ENCODE peak calls at places on chromosomes 4 and X, in eight cellular contexts. One of them, this sample, is unnamed.

GRCh38 chr4:17166954-17167353 is 268.5 kb upstream of the LDB2 start:
- DNase-seq in stomach: no peak
- DNase-seq in choroid plexus epithelial cell: peak
- DNase-seq in GM12864: no peak
- DNase-seq in brain microvascular endothelial cell: no peak
- DNase-seq in fibroblast of the aortic adventitia: peak
- DNase-seq in Peyer's patch: no peak
- DNase-seq in activated CD8-positive, alpha-beta T cell treated with anti-CD3 and anti-CD28 coated beads for 36 hours: no peak
- DNase-seq in this sample: no peak

GRCh38 chrX:69060631-69061408 is 104.4 kb downstream of the PJA1 start:
- DNase-seq in stomach: peak
- DNase-seq in choroid plexus epithelial cell: peak
- DNase-seq in GM12864: no peak
- DNase-seq in brain microvascular endothelial cell: no peak
- DNase-seq in fibroblast of the aortic adventitia: peak
- DNase-seq in Peyer's patch: no peak
- DNase-seq in activated CD8-positive, alpha-beta T cell treated with anti-CD3 and anti-CD28 coated beads for 36 hours: no peak
- DNase-seq in this sample: no peak

GRCh38 chr4:87961993-87962791 is 13.3 kb upstream of the SPP1 start:
- DNase-seq in stomach: no peak
- DNase-seq in choroid plexus epithelial cell: peak
- DNase-seq in GM12864: no peak
- DNase-seq in brain microvascular endothelial cell: peak
- DNase-seq in fibroblast of the aortic adventitia: peak
- DNase-seq in Peyer's patch: no peak
- DNase-seq in activated CD8-positive, alpha-beta T cell treated with anti-CD3 and anti-CD28 coated beads for 36 hours: no peak
- DNase-seq in this sample: no peak

GRCh38 chr4:92447265-92447905 is 143.6 kb downstream of the GRID2 start:
- DNase-seq in stomach: no peak
- DNase-seq in choroid plexus epithelial cell: no peak
- DNase-seq in GM12864: no peak
- DNase-seq in brain microvascular endothelial cell: no peak
- DNase-seq in fibroblast of the aortic adventitia: no peak
- DNase-seq in Peyer's patch: no peak
- DNase-seq in activated CD8-positive, alpha-beta T cell treated with anti-CD3 and anti-CD28 coated beads for 36 hours: no peak
- DNase-seq in this sample: no peak

GRCh38 chr4:73866236-73866635 is 3.0 kb upstream of the CXCL1 start:
- DNase-seq in stomach: no peak
- DNase-seq in choroid plexus epithelial cell: peak
- DNase-seq in GM12864: no peak
- DNase-seq in brain microvascular endothelial cell: no peak
- DNase-seq in fibroblast of the aortic adventitia: no peak
- DNase-seq in Peyer's patch: no peak
- DNase-seq in activated CD8-positive, alpha-beta T cell treated with anti-CD3 and anti-CD28 coated beads for 36 hours: no peak
- DNase-seq in this sample: no peak

GRCh38 chr4:119238068-119238722 is 25.7 kb downstream of the USP53 start:
- DNase-seq in stomach: no peak
- DNase-seq in choroid plexus epithelial cell: peak
- DNase-seq in GM12864: peak
- DNase-seq in brain microvascular endothelial cell: no peak
- DNase-seq in fibroblast of the aortic adventitia: no peak
- DNase-seq in Peyer's patch: no peak
- DNase-seq in activated CD8-positive, alpha-beta T cell treated with anti-CD3 and anti-CD28 coated beads for 36 hours: peak
- DNase-seq in this sample: no peak

GRCh38 chr4:3809028-3809427 is 42.8 kb downstream of the ADRA2C start:
- DNase-seq in stomach: no peak
- DNase-seq in choroid plexus epithelial cell: no peak
- DNase-seq in GM12864: no peak
- DNase-seq in brain microvascular endothelial cell: no peak
- DNase-seq in fibroblast of the aortic adventitia: no peak
- DNase-seq in Peyer's patch: no peak
- DNase-seq in activated CD8-positive, alpha-beta T cell treated with anti-CD3 and anti-CD28 coated beads for 36 hours: no peak
- DNase-seq in this sample: no peak

GRCh38 chrX:2608638-2609430 is 82.3 kb upstream of the CD99 start:
- DNase-seq in stomach: peak
- DNase-seq in choroid plexus epithelial cell: peak
- DNase-seq in GM12864: peak
- DNase-seq in brain microvascular endothelial cell: peak
- DNase-seq in fibroblast of the aortic adventitia: peak
- DNase-seq in Peyer's patch: peak
- DNase-seq in activated CD8-positive, alpha-beta T cell treated with anti-CD3 and anti-CD28 coated beads for 36 hours: peak
- DNase-seq in this sample: peak

GRCh38 chr4:152805818-152806217 is 26.1 kb downstream of the ARFIP1 start:
- DNase-seq in stomach: no peak
- DNase-seq in choroid plexus epithelial cell: no peak
- DNase-seq in GM12864: no peak
- DNase-seq in brain microvascular endothelial cell: no peak
- DNase-seq in fibroblast of the aortic adventitia: no peak
- DNase-seq in Peyer's patch: no peak
- DNase-seq in activated CD8-positive, alpha-beta T cell treated with anti-CD3 and anti-CD28 coated beads for 36 hours: no peak
- DNase-seq in this sample: no peak

DNA sequence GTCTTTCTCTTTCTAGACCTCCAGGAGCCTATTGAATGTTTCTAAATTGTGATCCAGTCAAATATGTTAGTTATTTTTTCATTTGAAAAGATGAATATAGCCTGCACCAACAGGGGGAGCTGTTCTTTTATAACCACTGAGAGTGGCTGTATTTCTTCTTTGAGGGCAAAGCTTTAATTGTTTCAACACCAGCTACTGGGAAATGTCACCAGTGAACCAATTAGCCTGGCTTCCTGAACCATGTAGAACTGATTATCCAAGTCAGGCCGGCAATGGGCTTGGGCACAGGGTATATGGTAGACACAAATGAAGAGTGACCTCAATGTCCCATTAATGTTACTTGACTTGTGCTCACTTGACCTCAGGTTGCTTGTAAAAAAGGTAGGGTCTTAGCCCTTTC is 4.8 kb upstream of the DAPP1 start:
- DNase-seq in stomach: no peak
- DNase-seq in choroid plexus epithelial cell: peak
- DNase-seq in GM12864: peak
- DNase-seq in brain microvascular endothelial cell: peak
- DNase-seq in fibroblast of the aortic adventitia: peak
- DNase-seq in Peyer's patch: no peak
- DNase-seq in activated CD8-positive, alpha-beta T cell treated with anti-CD3 and anti-CD28 coated beads for 36 hours: peak
- DNase-seq in this sample: no peak
- TF ChIP-seq CTCF in stomach: peak
- TF ChIP-seq CTCF in choroid plexus epithelial cell: peak
- TF ChIP-seq CTCF in GM12864: peak
- TF ChIP-seq CTCF in brain microvascular endothelial cell: peak
- TF ChIP-seq CTCF in fibroblast of the aortic adventitia: peak
- TF ChIP-seq CTCF in Peyer's patch: peak
- TF ChIP-seq CTCF in activated CD8-positive, alpha-beta T cell treated with anti-CD3 and anti-CD28 coated beads for 36 hours: peak
- TF ChIP-seq CTCF in this sample: no peak

GRCh38 chrX:68018248-68019203 is 414.8 kb downstream of the OPHN1 start:
- DNase-seq in stomach: no peak
- DNase-seq in choroid plexus epithelial cell: peak
- DNase-seq in GM12864: no peak
- DNase-seq in brain microvascular endothelial cell: peak
- DNase-seq in fibroblast of the aortic adventitia: peak
- DNase-seq in Peyer's patch: no peak
- DNase-seq in activated CD8-positive, alpha-beta T cell treated with anti-CD3 and anti-CD28 coated beads for 36 hours: peak
- DNase-seq in this sample: no peak
- TF ChIP-seq CTCF in stomach: no peak
- TF ChIP-seq CTCF in choroid plexus epithelial cell: peak
- TF ChIP-seq CTCF in GM12864: no peak
- TF ChIP-seq CTCF in brain microvascular endothelial cell: peak
- TF ChIP-seq CTCF in fibroblast of the aortic adventitia: peak
- TF ChIP-seq CTCF in Peyer's patch: no peak
- TF ChIP-seq CTCF in activated CD8-positive, alpha-beta T cell treated with anti-CD3 and anti-CD28 coated beads for 36 hours: no peak
- TF ChIP-seq CTCF in this sample: no peak

DNA sequence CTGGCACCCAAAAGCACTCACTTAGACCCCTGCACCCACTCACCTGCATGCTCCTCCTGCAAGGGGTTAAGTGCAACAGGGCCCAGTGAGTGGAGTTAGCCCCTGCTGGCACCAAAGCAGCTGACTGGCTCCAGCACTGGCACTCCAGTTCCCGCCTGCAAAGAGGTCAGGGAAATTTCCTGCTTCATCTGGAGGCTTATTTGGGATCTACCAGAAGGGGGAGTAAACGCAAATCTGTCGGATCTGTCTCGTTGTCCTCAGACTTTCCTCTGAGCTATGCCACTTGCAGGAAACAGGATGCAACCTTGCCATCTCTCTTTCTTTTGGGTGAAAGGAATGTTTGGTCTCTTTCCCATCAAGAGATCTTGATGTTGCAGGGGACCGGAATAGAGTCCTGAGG is 435.6 kb downstream of the PCDH10 start:
- DNase-seq in stomach: no peak
- DNase-seq in choroid plexus epithelial cell: peak
- DNase-seq in GM12864: no peak
- DNase-seq in brain microvascular endothelial cell: no peak
- DNase-seq in fibroblast of the aortic adventitia: no peak
- DNase-seq in Peyer's patch: no peak
- DNase-seq in activated CD8-positive, alpha-beta T cell treated with anti-CD3 and anti-CD28 coated beads for 36 hours: no peak
- DNase-seq in this sample: no peak
- TF ChIP-seq CTCF in stomach: no peak
- TF ChIP-seq CTCF in choroid plexus epithelial cell: peak
- TF ChIP-seq CTCF in GM12864: peak
- TF ChIP-seq CTCF in brain microvascular endothelial cell: peak
- TF ChIP-seq CTCF in fibroblast of the aortic adventitia: no peak
- TF ChIP-seq CTCF in Peyer's patch: no peak
- TF ChIP-seq CTCF in activated CD8-positive, alpha-beta T cell treated with anti-CD3 and anti-CD28 coated beads for 36 hours: no peak
- TF ChIP-seq CTCF in this sample: no peak

GRCh38 chr4:75895744-75896314 is 6.4 kb downstream of the PPEF2 start:
- DNase-seq in stomach: no peak
- DNase-seq in choroid plexus epithelial cell: peak
- DNase-seq in GM12864: peak
- DNase-seq in brain microvascular endothelial cell: no peak
- DNase-seq in fibroblast of the aortic adventitia: peak
- DNase-seq in Peyer's patch: no peak
- DNase-seq in activated CD8-positive, alpha-beta T cell treated with anti-CD3 and anti-CD28 coated beads for 36 hours: peak
- DNase-seq in this sample: no peak
- TF ChIP-seq CTCF in stomach: peak
- TF ChIP-seq CTCF in choroid plexus epithelial cell: peak
- TF ChIP-seq CTCF in GM12864: peak
- TF ChIP-seq CTCF in brain microvascular endothelial cell: peak
- TF ChIP-seq CTCF in fibroblast of the aortic adventitia: peak
- TF ChIP-seq CTCF in Peyer's patch: peak
- TF ChIP-seq CTCF in activated CD8-positive, alpha-beta T cell treated with anti-CD3 and anti-CD28 coated beads for 36 hours: peak
- TF ChIP-seq CTCF in this sample: no peak